ENCODE peak calls at places on chromosomes 7 and 10, in eight cellular contexts. G is breast epithelium, Q is spleen, L is GM12878, E is stomach, Y is HepG2, C is GM23338, S is endothelial cell of umbilical vein. X is an unnamed sample. For H3K36me3, the result is how much of the 10 kb centered on the place peaks cover.

GRCh38 chr7:35556532-35557471 is 138.1 kb downstream of the HERPUD2 start:
- DNase-seq in G (no peak), Q (no peak), L (no peak), E (no peak), Y (peak), C (no peak), S (no peak), X (no peak)

GRCh38 chr10:118978316-118978997 is 51.1 kb upstream of the NANOS1 start:
- DNase-seq in G (no peak), Q (no peak), L (no peak), E (no peak), Y (no peak), C (no peak), S (no peak), X (no peak)

GRCh38 chr10:71264345-71265200 is 52.2 kb downstream of the UNC5B start:
- DNase-seq in G (no peak), Q (no peak), L (no peak), E (no peak), Y (no peak), C (no peak), S (no peak), X (no peak)

GRCh38 chr10:74917481-74918077 is 91.2 kb downstream of the KAT6B start:
- DNase-seq in G (no peak), Q (no peak), L (no peak), E (no peak), Y (peak), C (no peak), S (no peak), X (no peak)

GRCh38 chr7:43248961-43249807 is 136.7 kb downstream of the HECW1 start:
- DNase-seq in G (no peak), Q (no peak), L (no peak), E (peak), Y (no peak), C (no peak), S (no peak), X (no peak)

GRCh38 chr10:101466016-101466912 is 112.3 kb downstream of the BTRC start:
- DNase-seq in G (no peak), Q (no peak), L (no peak), E (no peak), Y (no peak), C (no peak), S (no peak), X (no peak)

GRCh38 chr10:93620925-93621324 is 8.6 kb downstream of the PDE6C start:
- DNase-seq in G (no peak), Q (no peak), L (no peak), E (no peak), Y (no peak), C (no peak), S (no peak), X (no peak)

GRCh38 chr7:69814421-69814962 is 216.2 kb downstream of the AUTS2 start:
- DNase-seq in G (peak), Q (no peak), L (no peak), E (no peak), Y (no peak), C (peak), S (no peak), X (no peak)

GRCh38 chr7:47803846-47804245 is 144.4 kb downstream of the PKD1L1 start:
- DNase-seq in G (no peak), Q (no peak), L (no peak), E (no peak), Y (no peak), C (no peak), S (no peak), X (no peak)

GRCh38 chr7:56175086-56175760 is 59.0 kb upstream of the NUPR2 start:
- DNase-seq in G (peak), Q (peak), L (no peak), E (peak), Y (no peak), C (no peak), S (no peak), X (no peak)

GRCh38 chr7:81470084-81470723 is 299.6 kb downstream of the HGF start:
- DNase-seq in G (peak), Q (no peak), L (no peak), E (peak), Y (peak), C (peak), S (peak), X (peak)

GRCh38 chr7:41333506-41333905 is 369.4 kb downstream of the INHBA start:
- DNase-seq in G (no peak), Q (no peak), L (no peak), E (no peak), Y (no peak), C (no peak), S (no peak), X (no peak)

GRCh38 chr7:151721236-151721635 is 155.7 kb downstream of the PRKAG2 start:
- DNase-seq in G (no peak), Q (no peak), L (no peak), E (no peak), Y (no peak), C (no peak), S (no peak), X (no peak)

GRCh38 chr10:114334301-114334700 is 70.0 kb downstream of the AFAP1L2 start:
- DNase-seq in G (no peak), Q (peak), L (no peak), E (no peak), Y (no peak), C (peak), S (no peak), X (no peak)

GRCh38 chr10:97731346-97732051 is 5.4 kb upstream of the ZFYVE27 start:
- DNase-seq in G (peak), Q (no peak), L (no peak), E (peak), Y (peak), C (peak), S (peak), X (peak)

GRCh38 chr10:58435297-58435696 is 50.1 kb downstream of the TFAM start:
- DNase-seq in G (no peak), Q (no peak), L (no peak), E (no peak), Y (peak), C (peak), S (peak), X (no peak)
- TF ChIP-seq POLR2AphosphoS5 in G (no peak), Q (no peak), L (no peak), E (peak), Y (no peak), C (no peak), S (no peak), X (no peak)

GRCh38 chr7:143389316-143390097 is 8.4 kb downstream of the ZYX start:
- DNase-seq in G (no peak), Q (no peak), L (no peak), E (no peak), Y (no peak), C (no peak), S (no peak), X (no peak)
- H3K36me3 ChIP-seq in G (under half), Q (under half), L (under half), E (half or more), Y (under half), C (under half), S (under half), X (under half)

DNA sequence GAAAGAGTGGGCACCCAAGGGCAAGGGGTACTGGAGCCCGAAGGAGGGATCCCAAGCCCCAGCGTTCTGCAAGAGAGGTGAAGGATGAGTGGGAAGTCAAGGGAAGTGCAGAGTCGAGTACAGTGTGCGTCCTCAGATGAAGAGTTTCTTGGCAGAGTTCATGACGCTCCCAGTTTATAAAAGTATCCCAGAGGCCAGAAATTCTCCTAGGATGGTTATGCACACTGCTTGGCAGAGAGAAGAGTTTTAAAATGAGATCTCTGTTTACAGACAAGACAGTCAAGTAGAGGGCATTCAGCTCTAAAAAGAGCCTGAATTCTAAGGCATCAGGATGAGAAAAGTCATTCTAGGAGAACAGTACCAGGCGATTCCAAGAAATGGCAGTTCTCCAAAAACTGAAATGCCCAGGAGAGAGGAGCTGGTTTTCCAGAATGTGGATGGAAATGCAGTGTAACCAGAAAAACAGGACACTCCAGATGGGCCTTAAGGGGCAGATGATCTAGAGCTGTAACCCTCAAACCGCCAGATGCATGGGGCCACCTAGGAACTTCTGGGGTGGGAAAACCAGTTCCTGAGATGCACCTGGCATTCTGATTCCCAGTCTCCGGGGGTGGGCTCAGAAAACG is 97.1 kb downstream of the GRB10 start:
- DNase-seq in G (peak), Q (no peak), L (no peak), E (no peak), Y (no peak), C (peak), S (no peak), X (no peak)
- TF ChIP-seq POLR2AphosphoS5 in G (no peak), Q (no peak), L (no peak), E (no peak), Y (no peak), C (no peak), S (no peak), X (peak)

GRCh38 chr10:73857446-73857845 is 16.9 kb downstream of the CAMK2G start:
- DNase-seq in G (no peak), Q (no peak), L (peak), E (no peak), Y (no peak), C (no peak), S (no peak), X (no peak)

GRCh38 chr10:73860050-73860491 is 14.3 kb downstream of the CAMK2G start:
- DNase-seq in G (no peak), Q (no peak), L (no peak), E (no peak), Y (no peak), C (no peak), S (no peak), X (no peak)

GRCh38 chr10:73858750-73859439 is 15.5 kb downstream of the CAMK2G start:
- DNase-seq in G (no peak), Q (no peak), L (no peak), E (no peak), Y (no peak), C (no peak), S (no peak), X (no peak)

GRCh38 chr10:73858013-73858708 is 16.2 kb downstream of the CAMK2G start:
- DNase-seq in G (no peak), Q (no peak), L (no peak), E (no peak), Y (no peak), C (no peak), S (no peak), X (no peak)

DNA sequence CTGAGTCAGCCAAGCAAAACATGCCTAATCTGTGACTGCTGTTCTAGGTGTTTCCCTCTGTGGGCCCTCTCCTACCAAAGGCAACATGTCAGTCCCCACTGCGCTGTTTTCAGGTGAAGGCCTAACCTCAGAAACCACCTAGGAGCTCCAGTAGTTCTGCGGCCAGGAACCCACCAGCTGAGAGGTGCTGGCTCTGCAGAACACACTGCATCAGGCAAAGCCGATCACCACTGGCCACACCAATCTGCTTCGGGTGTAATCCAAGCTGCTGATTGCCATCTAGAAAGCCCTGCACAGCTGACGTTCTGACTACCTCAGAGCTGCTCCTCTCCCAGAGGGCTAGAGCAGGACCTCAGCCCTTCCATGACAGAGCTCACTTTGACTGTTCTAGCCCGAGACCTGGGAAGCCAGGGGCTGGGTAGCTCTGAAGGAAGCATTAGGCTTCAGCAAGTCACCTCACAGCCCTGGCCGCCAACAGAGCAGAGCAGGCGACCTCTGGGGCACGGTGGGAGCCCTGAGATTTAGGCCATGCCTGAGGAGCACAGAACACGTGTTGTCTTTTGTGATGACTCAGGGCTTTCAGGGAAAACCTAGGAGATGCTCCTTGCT is 14.8 kb downstream of the CAMK2G start:
- DNase-seq in G (no peak), Q (no peak), L (peak), E (no peak), Y (no peak), C (no peak), S (no peak), X (no peak)
- H3K36me3 ChIP-seq in G (under half), Q (under half), L (under half), E (half or more), Y (half or more), C (under half), S (under half), X (under half)

DNA sequence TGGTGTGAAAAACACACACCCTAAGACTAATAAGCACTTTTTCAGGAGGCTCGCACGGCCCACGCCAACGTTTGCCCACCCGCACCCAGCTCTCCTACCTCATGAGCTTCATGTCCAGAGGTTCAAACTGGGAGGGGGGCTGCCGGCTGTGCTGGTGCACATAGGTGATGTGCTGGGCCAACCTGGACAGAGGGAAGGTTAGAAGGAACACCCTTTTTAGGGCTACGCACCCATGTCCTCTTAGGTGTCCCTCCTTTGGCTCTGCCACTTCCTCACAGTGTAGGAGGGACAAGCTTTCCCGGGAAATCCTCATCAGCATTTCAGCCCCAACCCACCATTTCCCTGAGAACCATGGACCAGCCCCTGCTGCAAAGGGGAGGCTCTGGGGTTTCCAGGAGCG is 5.9 kb downstream of the MCM7 start:
- DNase-seq in G (no peak), Q (no peak), L (no peak), E (no peak), Y (no peak), C (no peak), S (no peak), X (no peak)
- TF ChIP-seq POLR2AphosphoS5 in G (no peak), Q (no peak), L (peak), E (no peak), Y (no peak), C (peak), S (peak), X (no peak)

DNA sequence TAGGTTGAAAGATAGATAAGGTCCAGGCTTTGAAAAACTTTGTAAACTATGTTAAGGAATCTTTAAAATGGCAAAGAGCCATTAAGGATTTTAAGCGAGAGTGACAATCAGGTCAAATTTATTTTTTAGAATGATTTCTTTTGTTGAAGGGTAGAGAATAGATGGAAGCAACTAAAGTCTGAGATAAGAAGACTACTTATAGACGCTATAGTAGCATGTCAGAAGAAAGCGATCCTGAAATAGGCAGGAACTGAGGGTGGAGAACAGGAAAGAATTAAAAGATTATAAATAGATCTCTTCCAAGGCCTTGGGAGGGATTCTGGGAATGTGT is 13.0 kb upstream of the TSPAN13 start:
- DNase-seq in G (no peak), Q (no peak), L (no peak), E (no peak), Y (no peak), C (no peak), S (no peak), X (no peak)
- H3K36me3 ChIP-seq in G (under half), Q (under half), L (under half), E (under half), Y (under half), C (under half), S (under half), X (under half)

GRCh38 chr7:27680610-27681009 is 17.9 kb upstream of the HIBADH start:
- DNase-seq in G (no peak), Q (no peak), L (no peak), E (no peak), Y (no peak), C (no peak), S (no peak), X (no peak)

GRCh38 chr7:27678617-27679260 is 16.1 kb upstream of the HIBADH start:
- DNase-seq in G (no peak), Q (no peak), L (no peak), E (no peak), Y (peak), C (no peak), S (peak), X (no peak)

GRCh38 chr7:27677912-27678612 is 15.4 kb upstream of the HIBADH start:
- DNase-seq in G (no peak), Q (no peak), L (no peak), E (no peak), Y (peak), C (no peak), S (peak), X (no peak)
- TF ChIP-seq POLR2AphosphoS5 in G (no peak), Q (no peak), L (no peak), E (peak), Y (no peak), C (no peak), S (peak), X (peak)

DNA sequence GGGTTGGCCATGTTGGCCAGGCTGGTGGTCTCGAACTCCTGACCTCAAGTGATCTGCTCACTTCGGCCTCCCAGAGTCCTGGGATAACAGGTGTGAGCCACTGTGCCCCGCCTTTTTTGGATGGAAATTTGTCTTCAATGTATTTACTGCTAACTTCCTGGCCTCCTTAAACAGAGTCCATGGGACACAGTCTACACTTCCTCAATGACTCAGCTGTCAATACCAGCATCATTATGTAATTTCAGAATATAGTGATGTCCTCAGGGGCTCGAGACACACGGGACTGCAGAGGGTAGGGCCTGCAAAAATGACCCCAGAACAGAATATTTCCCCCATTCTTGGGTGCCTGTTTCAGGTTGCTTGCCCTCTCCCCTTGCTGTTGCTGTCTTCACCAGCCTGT is 31.1 kb downstream of the CAMK2G start:
- DNase-seq in G (no peak), Q (no peak), L (no peak), E (no peak), Y (no peak), C (no peak), S (peak), X (no peak)
- H3K36me3 ChIP-seq in G (under half), Q (half or more), L (under half), E (half or more), Y (under half), C (under half), S (under half), X (under half)

DNA sequence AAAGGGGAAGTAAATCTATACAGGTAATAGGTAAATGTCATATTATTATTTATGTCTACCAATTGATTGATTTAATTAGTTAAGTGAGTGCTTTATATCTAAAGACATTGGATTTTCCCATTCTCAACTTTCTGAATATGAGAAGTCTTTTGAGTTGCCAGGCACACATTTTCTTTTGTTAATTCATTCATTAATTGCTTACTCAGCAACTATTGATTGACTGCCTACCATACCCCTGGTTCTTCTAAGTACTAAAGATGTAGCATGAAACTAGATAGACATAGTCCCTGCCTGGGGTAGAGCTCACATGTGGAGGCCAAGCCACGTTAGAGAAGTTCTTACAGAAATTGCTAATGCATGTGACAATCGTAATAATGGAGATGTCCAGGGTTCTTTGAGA is 253.1 kb upstream of the LYZL1 start:
- DNase-seq in G (no peak), Q (no peak), L (no peak), E (no peak), Y (no peak), C (no peak), S (no peak), X (no peak)
- TF ChIP-seq POLR2AphosphoS5 in G (no peak), Q (no peak), L (no peak), E (no peak), Y (no peak), C (no peak), S (no peak), X (no peak)

X was measured in prostate gland.